ENCODE peak calls at places on chromosome X, in ten cellular contexts. One of them, this sample, is unnamed.
A peak's percentile ranks its signal among the peaks of the same experiment; 100 is the strongest.

GRCh38 chrX:108582151-108582550 is 142.5 kb downstream of the COL4A5 start:
- DNase-seq in right lobe of liver: no peak
- DNase-seq in fibroblast of villous mesenchyme: no peak
- DNase-seq in natural killer cell: no peak
- DNase-seq in AG09319: no peak
- DNase-seq in ovary: no peak
- DNase-seq in dorsolateral prefrontal cortex: peak; percentile 71
- DNase-seq in mammary epithelial cell: no peak
- DNase-seq in neural progenitor cell: peak; percentile 26
- DNase-seq in choroid plexus epithelial cell: no peak
- DNase-seq in this sample: no peak

GRCh38 chrX:153769865-153770605 is 6.0 kb downstream of the PLXNB3 start:
- DNase-seq in right lobe of liver: peak; percentile 16
- DNase-seq in fibroblast of villous mesenchyme: no peak
- DNase-seq in natural killer cell: no peak
- DNase-seq in AG09319: no peak
- DNase-seq in ovary: peak; percentile 31
- DNase-seq in dorsolateral prefrontal cortex: peak; percentile 32
- DNase-seq in mammary epithelial cell: no peak
- DNase-seq in neural progenitor cell: no peak
- DNase-seq in choroid plexus epithelial cell: no peak
- DNase-seq in this sample: no peak

GRCh38 chrX:151754042-151754419 is 19.5 kb downstream of the CNGA2 start:
- DNase-seq in right lobe of liver: peak; percentile 45
- DNase-seq in fibroblast of villous mesenchyme: peak; percentile 19
- DNase-seq in natural killer cell: no peak
- DNase-seq in AG09319: peak; percentile 55
- DNase-seq in ovary: no peak
- DNase-seq in dorsolateral prefrontal cortex: no peak
- DNase-seq in mammary epithelial cell: peak; percentile 79
- DNase-seq in neural progenitor cell: no peak
- DNase-seq in choroid plexus epithelial cell: peak; percentile 43
- DNase-seq in this sample: no peak

GRCh38 chrX:7233632-7234406 is 85.9 kb upstream of the PUDP start:
- DNase-seq in right lobe of liver: no peak
- DNase-seq in fibroblast of villous mesenchyme: no peak
- DNase-seq in natural killer cell: no peak
- DNase-seq in AG09319: no peak
- DNase-seq in ovary: no peak
- DNase-seq in dorsolateral prefrontal cortex: no peak
- DNase-seq in mammary epithelial cell: no peak
- DNase-seq in neural progenitor cell: no peak
- DNase-seq in choroid plexus epithelial cell: peak; percentile 1
- DNase-seq in this sample: no peak

GRCh38 chrX:155745792-155746191 is 133.0 kb upstream of the TMLHE start:
- DNase-seq in right lobe of liver: no peak
- DNase-seq in fibroblast of villous mesenchyme: peak; percentile 2
- DNase-seq in natural killer cell: no peak
- DNase-seq in AG09319: no peak
- DNase-seq in ovary: no peak
- DNase-seq in dorsolateral prefrontal cortex: no peak
- DNase-seq in mammary epithelial cell: peak; percentile 35
- DNase-seq in neural progenitor cell: no peak
- DNase-seq in choroid plexus epithelial cell: peak; percentile 30
- DNase-seq in this sample: no peak

GRCh38 chrX:133297284-133297683 is 79.1 kb upstream of the TFDP3 start:
- DNase-seq in right lobe of liver: no peak
- DNase-seq in fibroblast of villous mesenchyme: no peak
- DNase-seq in natural killer cell: no peak
- DNase-seq in AG09319: no peak
- DNase-seq in ovary: no peak
- DNase-seq in dorsolateral prefrontal cortex: no peak
- DNase-seq in mammary epithelial cell: peak; percentile 58
- DNase-seq in neural progenitor cell: no peak
- DNase-seq in choroid plexus epithelial cell: peak; percentile 82
- DNase-seq in this sample: no peak

GRCh38 chrX:70553516-70553915 is 108.9 kb downstream of the DLG3 start:
- DNase-seq in right lobe of liver: no peak
- DNase-seq in fibroblast of villous mesenchyme: no peak
- DNase-seq in natural killer cell: no peak
- DNase-seq in AG09319: no peak
- DNase-seq in ovary: no peak
- DNase-seq in dorsolateral prefrontal cortex: no peak
- DNase-seq in mammary epithelial cell: no peak
- DNase-seq in neural progenitor cell: no peak
- DNase-seq in choroid plexus epithelial cell: no peak
- DNase-seq in this sample: no peak

GRCh38 chrX:120736989-120737388 is 107.1 kb upstream of the C1GALT1C1 start:
- DNase-seq in right lobe of liver: no peak
- DNase-seq in fibroblast of villous mesenchyme: no peak
- DNase-seq in natural killer cell: no peak
- DNase-seq in AG09319: no peak
- DNase-seq in ovary: no peak
- DNase-seq in dorsolateral prefrontal cortex: no peak
- DNase-seq in mammary epithelial cell: peak; percentile 55
- DNase-seq in neural progenitor cell: no peak
- DNase-seq in choroid plexus epithelial cell: no peak
- DNase-seq in this sample: no peak

GRCh38 chrX:53695901-53696300 is 9.4 kb upstream of the HUWE1 start:
- DNase-seq in right lobe of liver: no peak
- DNase-seq in fibroblast of villous mesenchyme: no peak
- DNase-seq in natural killer cell: no peak
- DNase-seq in AG09319: no peak
- DNase-seq in ovary: no peak
- DNase-seq in dorsolateral prefrontal cortex: no peak
- DNase-seq in mammary epithelial cell: no peak
- DNase-seq in neural progenitor cell: peak; percentile 42
- DNase-seq in choroid plexus epithelial cell: no peak
- DNase-seq in this sample: no peak

GRCh38 chrX:20001615-20002014 is 10.8 kb upstream of the BCLAF3 start:
- DNase-seq in right lobe of liver: no peak
- DNase-seq in fibroblast of villous mesenchyme: no peak
- DNase-seq in natural killer cell: no peak
- DNase-seq in AG09319: no peak
- DNase-seq in ovary: no peak
- DNase-seq in dorsolateral prefrontal cortex: no peak
- DNase-seq in mammary epithelial cell: no peak
- DNase-seq in neural progenitor cell: peak; percentile 58
- DNase-seq in choroid plexus epithelial cell: no peak
- DNase-seq in this sample: no peak

GRCh38 chrX:17154001-17154400 is 207.5 kb downstream of the REPS2 start:
- DNase-seq in right lobe of liver: no peak
- DNase-seq in fibroblast of villous mesenchyme: no peak
- DNase-seq in natural killer cell: no peak
- DNase-seq in AG09319: no peak
- DNase-seq in ovary: no peak
- DNase-seq in dorsolateral prefrontal cortex: no peak
- DNase-seq in mammary epithelial cell: peak; percentile 35
- DNase-seq in neural progenitor cell: no peak
- DNase-seq in choroid plexus epithelial cell: no peak
- DNase-seq in this sample: no peak

GRCh38 chrX:80792205-80792604 is 17.5 kb downstream of the BRWD3 start:
- DNase-seq in right lobe of liver: no peak
- DNase-seq in fibroblast of villous mesenchyme: peak; percentile 51
- DNase-seq in natural killer cell: no peak
- DNase-seq in AG09319: no peak
- DNase-seq in ovary: no peak
- DNase-seq in dorsolateral prefrontal cortex: no peak
- DNase-seq in mammary epithelial cell: no peak
- DNase-seq in neural progenitor cell: no peak
- DNase-seq in choroid plexus epithelial cell: peak; percentile 45
- DNase-seq in this sample: no peak

GRCh38 chrX:9163153-9163790 is 129.3 kb upstream of the FAM9B start:
- DNase-seq in right lobe of liver: peak; percentile 41
- DNase-seq in fibroblast of villous mesenchyme: no peak
- DNase-seq in natural killer cell: no peak
- DNase-seq in AG09319: no peak
- DNase-seq in ovary: no peak
- DNase-seq in dorsolateral prefrontal cortex: no peak
- DNase-seq in mammary epithelial cell: no peak
- DNase-seq in neural progenitor cell: peak; percentile 2
- DNase-seq in choroid plexus epithelial cell: peak; percentile 30
- DNase-seq in this sample: no peak

GRCh38 chrX:95875661-95876060 is 809.0 kb upstream of the DIAPH2 start:
- DNase-seq in right lobe of liver: no peak
- DNase-seq in fibroblast of villous mesenchyme: no peak
- DNase-seq in natural killer cell: no peak
- DNase-seq in AG09319: no peak
- DNase-seq in ovary: no peak
- DNase-seq in dorsolateral prefrontal cortex: no peak
- DNase-seq in mammary epithelial cell: no peak
- DNase-seq in neural progenitor cell: no peak
- DNase-seq in choroid plexus epithelial cell: no peak
- DNase-seq in this sample: no peak

GRCh38 chrX:41561045-41561444 is 113.9 kb downstream of the NYX start:
- DNase-seq in right lobe of liver: no peak
- DNase-seq in fibroblast of villous mesenchyme: peak; percentile 94
- DNase-seq in natural killer cell: no peak
- DNase-seq in AG09319: no peak
- DNase-seq in ovary: no peak
- DNase-seq in dorsolateral prefrontal cortex: no peak
- DNase-seq in mammary epithelial cell: peak; percentile 77
- DNase-seq in neural progenitor cell: no peak
- DNase-seq in choroid plexus epithelial cell: peak; percentile 94
- DNase-seq in this sample: no peak

GRCh38 chrX:102129473-102129872 is 4.0 kb downstream of the TCEAL2 start:
- DNase-seq in right lobe of liver: no peak
- DNase-seq in fibroblast of villous mesenchyme: peak; percentile 0
- DNase-seq in natural killer cell: no peak
- DNase-seq in AG09319: no peak
- DNase-seq in ovary: no peak
- DNase-seq in dorsolateral prefrontal cortex: no peak
- DNase-seq in mammary epithelial cell: no peak
- DNase-seq in neural progenitor cell: no peak
- DNase-seq in choroid plexus epithelial cell: peak; percentile 7
- DNase-seq in this sample: no peak
- TF ChIP-seq CTCF in right lobe of liver: peak; percentile 56
- TF ChIP-seq CTCF in fibroblast of villous mesenchyme: peak; percentile 17
- TF ChIP-seq CTCF in natural killer cell: no peak
- TF ChIP-seq CTCF in AG09319: peak; percentile 42
- TF ChIP-seq CTCF in ovary: no peak
- TF ChIP-seq CTCF in dorsolateral prefrontal cortex: peak; percentile 38
- TF ChIP-seq CTCF in mammary epithelial cell: peak; percentile 51
- TF ChIP-seq CTCF in neural progenitor cell: peak; percentile 39
- TF ChIP-seq CTCF in choroid plexus epithelial cell: peak; percentile 36
- TF ChIP-seq CTCF in this sample: no peak

GRCh38 chrX:26651755-26652154 is 435.8 kb downstream of the MAGEB5 start:
- DNase-seq in right lobe of liver: no peak
- DNase-seq in fibroblast of villous mesenchyme: no peak
- DNase-seq in natural killer cell: no peak
- DNase-seq in AG09319: no peak
- DNase-seq in ovary: no peak
- DNase-seq in dorsolateral prefrontal cortex: no peak
- DNase-seq in mammary epithelial cell: no peak
- DNase-seq in neural progenitor cell: no peak
- DNase-seq in choroid plexus epithelial cell: peak; percentile 6
- DNase-seq in this sample: no peak
- TF ChIP-seq CTCF in right lobe of liver: no peak
- TF ChIP-seq CTCF in fibroblast of villous mesenchyme: peak; percentile 11
- TF ChIP-seq CTCF in natural killer cell: no peak
- TF ChIP-seq CTCF in AG09319: no peak
- TF ChIP-seq CTCF in ovary: no peak
- TF ChIP-seq CTCF in dorsolateral prefrontal cortex: no peak
- TF ChIP-seq CTCF in mammary epithelial cell: peak; percentile 36
- TF ChIP-seq CTCF in neural progenitor cell: no peak
- TF ChIP-seq CTCF in choroid plexus epithelial cell: peak; percentile 20
- TF ChIP-seq CTCF in this sample: no peak

DNA sequence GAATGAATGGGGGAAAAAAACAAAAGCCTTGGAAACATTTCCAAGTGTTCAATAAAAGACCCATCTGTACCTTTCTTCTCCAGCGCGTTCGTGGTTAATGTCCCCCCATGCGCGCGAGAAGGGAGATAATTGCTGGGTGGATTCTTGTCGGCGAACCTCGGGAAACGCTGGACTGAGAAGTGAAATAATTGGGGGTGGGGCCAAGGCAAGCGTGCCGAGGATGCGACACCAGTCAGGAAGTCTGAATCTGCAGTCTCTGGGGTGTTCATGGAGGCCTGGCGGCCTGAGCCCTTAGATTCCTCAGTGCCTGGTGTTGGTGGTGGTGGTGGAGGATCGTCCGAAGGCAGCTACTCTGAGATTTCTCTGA is 5.3 kb upstream of the ARX start:
- DNase-seq in right lobe of liver: no peak
- DNase-seq in fibroblast of villous mesenchyme: no peak
- DNase-seq in natural killer cell: no peak
- DNase-seq in AG09319: no peak
- DNase-seq in ovary: peak; percentile 38
- DNase-seq in dorsolateral prefrontal cortex: no peak
- DNase-seq in mammary epithelial cell: no peak
- DNase-seq in neural progenitor cell: no peak
- DNase-seq in choroid plexus epithelial cell: no peak
- DNase-seq in this sample: no peak
- TF ChIP-seq CTCF in right lobe of liver: no peak
- TF ChIP-seq CTCF in fibroblast of villous mesenchyme: no peak
- TF ChIP-seq CTCF in natural killer cell: no peak
- TF ChIP-seq CTCF in AG09319: no peak
- TF ChIP-seq CTCF in ovary: no peak
- TF ChIP-seq CTCF in dorsolateral prefrontal cortex: no peak
- TF ChIP-seq CTCF in mammary epithelial cell: no peak
- TF ChIP-seq CTCF in neural progenitor cell: peak; percentile 1
- TF ChIP-seq CTCF in choroid plexus epithelial cell: no peak
- TF ChIP-seq CTCF in this sample: no peak

GRCh38 chrX:105315301-105315700 is 94.8 kb upstream of the TEX13A start:
- DNase-seq in right lobe of liver: no peak
- DNase-seq in fibroblast of villous mesenchyme: no peak
- DNase-seq in natural killer cell: no peak
- DNase-seq in AG09319: no peak
- DNase-seq in ovary: no peak
- DNase-seq in dorsolateral prefrontal cortex: no peak
- DNase-seq in mammary epithelial cell: peak; percentile 66
- DNase-seq in neural progenitor cell: no peak
- DNase-seq in choroid plexus epithelial cell: peak; percentile 43
- DNase-seq in this sample: no peak

GRCh38 chrX:105313596-105313995 is 93.1 kb upstream of the TEX13A start:
- DNase-seq in right lobe of liver: no peak
- DNase-seq in fibroblast of villous mesenchyme: peak; percentile 11
- DNase-seq in natural killer cell: no peak
- DNase-seq in AG09319: no peak
- DNase-seq in ovary: no peak
- DNase-seq in dorsolateral prefrontal cortex: no peak
- DNase-seq in mammary epithelial cell: no peak
- DNase-seq in neural progenitor cell: no peak
- DNase-seq in choroid plexus epithelial cell: no peak
- DNase-seq in this sample: no peak

GRCh38 chrX:105317117-105317516 is 96.6 kb upstream of the TEX13A start:
- DNase-seq in right lobe of liver: no peak
- DNase-seq in fibroblast of villous mesenchyme: no peak
- DNase-seq in natural killer cell: no peak
- DNase-seq in AG09319: no peak
- DNase-seq in ovary: no peak
- DNase-seq in dorsolateral prefrontal cortex: no peak
- DNase-seq in mammary epithelial cell: no peak
- DNase-seq in neural progenitor cell: no peak
- DNase-seq in choroid plexus epithelial cell: no peak
- DNase-seq in this sample: no peak

DNA sequence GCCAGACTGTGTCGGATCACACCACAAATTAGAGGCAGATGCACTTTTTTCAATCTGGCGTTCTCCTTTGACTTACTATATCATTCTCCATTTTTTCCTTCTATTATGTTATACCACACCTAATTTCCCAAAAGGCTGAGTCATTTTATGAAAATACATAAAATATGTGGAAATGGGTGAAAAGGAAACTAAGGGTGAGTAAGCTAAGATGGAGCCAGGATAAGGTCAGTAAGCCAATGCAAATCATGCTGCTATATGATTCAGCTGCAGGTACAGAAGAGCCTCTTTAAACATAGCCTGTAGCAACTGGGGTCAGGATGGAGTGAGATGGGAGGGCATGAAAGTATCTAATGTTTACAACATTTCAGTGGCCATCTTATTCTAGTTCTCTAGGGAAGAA is 94.0 kb upstream of the TEX13A start:
- DNase-seq in right lobe of liver: no peak
- DNase-seq in fibroblast of villous mesenchyme: no peak
- DNase-seq in natural killer cell: no peak
- DNase-seq in AG09319: no peak
- DNase-seq in ovary: no peak
- DNase-seq in dorsolateral prefrontal cortex: no peak
- DNase-seq in mammary epithelial cell: peak; percentile 89
- DNase-seq in neural progenitor cell: no peak
- DNase-seq in choroid plexus epithelial cell: peak; percentile 49
- DNase-seq in this sample: no peak
- TF ChIP-seq CTCF in right lobe of liver: no peak
- TF ChIP-seq CTCF in fibroblast of villous mesenchyme: no peak
- TF ChIP-seq CTCF in natural killer cell: no peak
- TF ChIP-seq CTCF in AG09319: no peak
- TF ChIP-seq CTCF in ovary: no peak
- TF ChIP-seq CTCF in dorsolateral prefrontal cortex: no peak
- TF ChIP-seq CTCF in mammary epithelial cell: no peak
- TF ChIP-seq CTCF in neural progenitor cell: no peak
- TF ChIP-seq CTCF in choroid plexus epithelial cell: no peak
- TF ChIP-seq CTCF in this sample: no peak

This sample was measured in omental fat pad.